ENCODE peak calls at places on chromosomes 11 and 22, in seven cellular contexts. W is upper lobe of right lung; L is osteocyte; H is WTC11; T is cardiac muscle cell; S is stimulated activated CD4-positive, alpha-beta T cell treated with anti-CD3 and anti-CD28 coated beads, Interleukin-1b, Interleukin-23, amount 100 ng/mL, for 24 hours; G is AG09309. N is an unnamed sample.

GRCh38 chr11:18704698-18705097 is 6.1 kb downstream of the TMEM86A start:
- DNase-seq in S (no peak), H (no peak), T (peak; percentile 12), L (no peak), W (no peak), G (no peak), N (no peak)

GRCh38 chr11:19239039-19239438 is 1.7 kb downstream of the E2F8 start:
- DNase-seq in G (no peak), S (no peak), W (no peak), T (no peak), L (no peak), H (no peak), N (no peak)

GRCh38 chr11:18171377-18172000 is 1.1 kb upstream of the MRGPRX4 start:
- DNase-seq in S (no peak), L (no peak), T (peak; percentile 47), W (no peak), G (no peak), H (peak; percentile 53), N (no peak)

GRCh38 chr11:28466506-28466905 is 358.3 kb downstream of the METTL15 start:
- DNase-seq in S (no peak), G (no peak), W (no peak), T (no peak), H (no peak), L (no peak), N (no peak)

GRCh38 chr22:35509451-35509850 is 31.2 kb upstream of the RASD2 start:
- DNase-seq in G (no peak), H (no peak), L (no peak), S (no peak), T (no peak), W (no peak), N (no peak)

GRCh38 chr11:82533628-82534353 is 199.9 kb downstream of the FAM181B start:
- DNase-seq in T (no peak), G (no peak), W (no peak), S (no peak), L (no peak), H (no peak), N (no peak)

GRCh38 chr11:117072517-117073218 is 25.6 kb downstream of the SIK3 start:
- DNase-seq in W (no peak), G (peak; percentile 79), L (no peak), S (no peak), T (peak; percentile 91), H (no peak), N (no peak)

GRCh38 chr11:130692220-130692619 is 224.1 kb downstream of the SNX19 start:
- DNase-seq in L (no peak), G (no peak), H (no peak), T (no peak), W (no peak), S (no peak), N (no peak)

GRCh38 chr11:7892059-7892699 is 38.9 kb downstream of the OR10A6 start:
- DNase-seq in W (no peak), H (no peak), L (no peak), G (peak; percentile 59), T (peak; percentile 68), S (no peak), N (no peak)

GRCh38 chr11:44303401-44303938 is 6.5 kb downstream of the ALX4 start:
- DNase-seq in L (no peak), W (no peak), G (no peak), S (no peak), T (no peak), H (no peak), N (no peak)

GRCh38 chr11:3182462-3182852 is 17.3 kb upstream of the OSBPL5 start:
- DNase-seq in G (no peak), S (no peak), H (no peak), T (no peak), W (peak; percentile 37), L (no peak), N (no peak)

GRCh38 chr11:110691961-110692360 is 20.3 kb downstream of the ARHGAP20 start:
- DNase-seq in L (no peak), G (no peak), T (peak; percentile 6), S (no peak), H (no peak), W (no peak), N (no peak)

GRCh38 chr11:115926601-115927000 is 422.4 kb upstream of the CADM1 start:
- DNase-seq in L (no peak), T (no peak), H (no peak), W (no peak), G (no peak), S (no peak), N (no peak)

GRCh38 chr11:115287266-115287665 is 216.9 kb downstream of the CADM1 start:
- DNase-seq in W (no peak), S (no peak), G (no peak), H (no peak), T (no peak), L (no peak), N (no peak)

GRCh38 chr11:107844041-107844440 is 14.5 kb downstream of the SLC35F2 start:
- DNase-seq in L (no peak), T (peak; percentile 14), G (no peak), W (no peak), S (no peak), H (no peak), N (no peak)

GRCh38 chr11:66470015-66470414 is 3.3 kb downstream of the PELI3 start:
- DNase-seq in H (no peak), T (no peak), S (no peak), G (no peak), W (no peak), L (no peak), N (no peak)

GRCh38 chr11:41842673-41843072 is 383.2 kb upstream of the LRRC4C start:
- DNase-seq in G (no peak), L (no peak), H (no peak), S (no peak), W (no peak), T (no peak), N (no peak)

GRCh38 chr22:46062232-46062615 is 85.3 kb upstream of the WNT7B start:
- DNase-seq in G (no peak), S (no peak), H (no peak), L (no peak), T (no peak), W (no peak), N (no peak)

N was measured in vagina.